ENCODE peak calls at places on chromosomes 2 and 18, in six cellular contexts. R is nephron progenitor cell, M is sigmoid colon, B is endothelial cell, L is upper lobe of left lung, P is GM23338. O is an unnamed sample.

GRCh38 chr18:63137999-63138448 is 181.5 kb downstream of the BCL2 start:
- DNase-seq in R (no peak), M (no peak), B (peak), L (peak), P (no peak), O (no peak)

GRCh38 chr2:234694244-234695013 is 197.5 kb upstream of the ARL4C start:
- DNase-seq in R (no peak), M (no peak), B (no peak), L (no peak), P (no peak), O (no peak)

GRCh38 chr2:181072486-181072885 is 92.1 kb downstream of the UBE2E3 start:
- DNase-seq in R (no peak), M (no peak), B (no peak), L (no peak), P (no peak), O (no peak)

GRCh38 chr2:69217333-69218080 is 169.5 kb downstream of the GFPT1 start:
- DNase-seq in R (no peak), M (no peak), B (no peak), L (no peak), P (no peak), O (no peak)

GRCh38 chr2:191677646-191678436 is at the start of gene NABP1:
- DNase-seq in R (peak), M (peak), B (peak), L (peak), P (peak), O (peak)

GRCh38 chr2:66957198-66957597 is 439.9 kb upstream of the ETAA1 start:
- DNase-seq in R (no peak), M (no peak), B (no peak), L (no peak), P (no peak), O (no peak)

GRCh38 chr2:42128731-42129486 is 40.2 kb upstream of the EML4 start:
- DNase-seq in R (no peak), M (no peak), B (no peak), L (no peak), P (no peak), O (no peak)

GRCh38 chr2:44883356-44883755 is 58.1 kb upstream of the SIX3 start:
- DNase-seq in R (no peak), M (no peak), B (no peak), L (no peak), P (no peak), O (no peak)

GRCh38 chr18:10965104-10965503 is 184.3 kb downstream of the PIEZO2 start:
- DNase-seq in R (no peak), M (no peak), B (no peak), L (no peak), P (no peak), O (no peak)

GRCh38 chr2:127581516-127582490 is 46.3 kb downstream of the MYO7B start:
- DNase-seq in R (no peak), M (no peak), B (no peak), L (peak), P (no peak), O (no peak)

GRCh38 chr2:127579231-127579630 is 43.7 kb downstream of the MYO7B start:
- DNase-seq in R (no peak), M (no peak), B (no peak), L (no peak), P (no peak), O (no peak)

GRCh38 chr2:127582863-127583861 is 47.7 kb downstream of the MYO7B start:
- DNase-seq in R (no peak), M (no peak), B (no peak), L (peak), P (no peak), O (no peak)

GRCh38 chr2:127580167-127581049 is 44.9 kb downstream of the MYO7B start:
- DNase-seq in R (no peak), M (no peak), B (no peak), L (peak), P (no peak), O (no peak)

DNA sequence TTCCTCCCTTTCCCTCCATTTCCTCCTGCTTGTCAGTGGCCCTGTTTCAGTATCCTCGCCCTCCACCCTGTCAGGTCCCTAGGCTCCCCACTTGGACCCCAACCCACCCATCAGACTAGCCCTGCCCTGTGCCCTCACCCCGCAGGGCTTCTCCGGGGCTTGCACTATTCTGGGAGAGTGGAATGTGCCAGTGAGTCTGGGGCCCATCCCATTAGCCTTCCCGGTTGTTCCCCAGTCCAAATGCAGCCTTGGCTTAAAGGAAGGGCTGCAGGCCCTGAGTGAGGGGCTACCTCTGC is 45.5 kb downstream of the MYO7B start:
- DNase-seq in R (no peak), M (no peak), B (no peak), L (peak), P (no peak), O (no peak)
- TF ChIP-seq CTCF in R (no peak), M (no peak), B (no peak), L (no peak), P (no peak), O (no peak)

GRCh38 chr18:7805880-7806279 is 238.8 kb downstream of the PTPRM start:
- DNase-seq in R (no peak), M (no peak), B (no peak), L (no peak), P (no peak), O (no peak)
- TF ChIP-seq CTCF in R (no peak), M (no peak), B (peak), L (no peak), P (no peak), O (no peak)

GRCh38 chr2:231685349-231686191 is 22.8 kb upstream of the PTMA start:
- DNase-seq in R (no peak), M (no peak), B (no peak), L (no peak), P (peak), O (no peak)

GRCh38 chr2:231687961-231688360 is 20.4 kb upstream of the PTMA start:
- DNase-seq in R (no peak), M (no peak), B (no peak), L (no peak), P (no peak), O (no peak)

GRCh38 chr2:231688616-231689508 is 19.5 kb upstream of the PTMA start:
- DNase-seq in R (no peak), M (no peak), B (no peak), L (no peak), P (no peak), O (no peak)

GRCh38 chr2:231686192-231687100 is 21.9 kb upstream of the PTMA start:
- DNase-seq in R (no peak), M (no peak), B (no peak), L (no peak), P (no peak), O (no peak)

GRCh38 chr2:231687133-231687852 is 21.0 kb upstream of the PTMA start:
- DNase-seq in R (peak), M (peak), B (peak), L (peak), P (peak), O (peak)
- TF ChIP-seq CTCF in R (peak), M (peak), B (peak), L (peak), P (peak), O (peak)

GRCh38 chr2:126860395-126860794 is 38.3 kb upstream of the TEX51 start:
- DNase-seq in R (no peak), M (no peak), B (no peak), L (no peak), P (no peak), O (no peak)
- TF ChIP-seq CTCF in R (no peak), M (no peak), B (no peak), L (no peak), P (no peak), O (no peak)

O was measured in activated B cell treated with CpG ODN at 0.5 μM for 24 hours.